ENCODE peak calls at places on chromosomes 16 and 17, in seven cellular contexts. E, U, N, Y, S, I and J are unnamed samples.

GRCh38 chr17:31524926-31525800 is 133.7 kb downstream of the RAB11FIP4 start:
- DNase-seq in N (peak; percentile 82), I (peak; percentile 84), E (peak; percentile 93), S (peak; percentile 72), U (peak; percentile 88), Y (peak; percentile 17), J (peak; percentile 60)

GRCh38 chr17:5468075-5468473 is 708 bp downstream of the DHX33 start:
- DNase-seq in S (no peak), I (no peak), Y (no peak), U (peak; percentile 19), E (no peak), N (peak; percentile 27), J (no peak)

GRCh38 chr16:69479806-69480205 is 55.4 kb downstream of the CYB5B start:
- DNase-seq in S (no peak), E (no peak), U (no peak), N (no peak), I (no peak), Y (no peak), J (no peak)

GRCh38 chr17:39744075-39744835 is 6.5 kb downstream of the GRB7 start:
- DNase-seq in I (no peak), N (no peak), S (no peak), U (no peak), Y (no peak), E (no peak), J (no peak)

GRCh38 chr17:67488161-67488560 is 111.1 kb downstream of the PITPNC1 start:
- DNase-seq in U (no peak), E (no peak), I (no peak), N (no peak), Y (no peak), S (no peak), J (no peak)

GRCh38 chr17:76562734-76563148 is 22.9 kb downstream of the PRCD start:
- DNase-seq in S (no peak), N (no peak), U (no peak), Y (no peak), E (peak; percentile 92), I (peak; percentile 92), J (no peak)

GRCh38 chr17:37828313-37829124 is 83.7 kb upstream of the HNF1B start:
- DNase-seq in N (no peak), Y (no peak), E (peak; percentile 28), S (no peak), U (no peak), I (no peak), J (no peak)

GRCh38 chr17:60827920-60828319 is 150.3 kb downstream of the BCAS3 start:
- DNase-seq in Y (no peak), N (no peak), E (no peak), S (no peak), I (no peak), U (no peak), J (no peak)

GRCh38 chr17:73718912-73719311 is 74.7 kb upstream of the SDK2 start:
- DNase-seq in S (no peak), E (no peak), N (no peak), I (no peak), U (no peak), Y (peak; percentile 13), J (no peak)

GRCh38 chr17:57548421-57549385 is 196.4 kb downstream of the CCDC182 start:
- DNase-seq in E (no peak), I (no peak), N (peak; percentile 55), S (no peak), U (no peak), Y (no peak), J (no peak)

GRCh38 chr17:80899402-80900268 is 92.0 kb upstream of the CHMP6 start:
- DNase-seq in U (peak; percentile 89), S (peak; percentile 67), Y (no peak), I (no peak), E (peak; percentile 16), N (peak; percentile 45), J (no peak)

GRCh38 chr17:75338335-75338734 is 49.1 kb upstream of the SLC25A19 start:
- DNase-seq in S (no peak), I (peak; percentile 38), E (peak; percentile 65), N (no peak), Y (no peak), U (peak; percentile 27), J (no peak)